ENCODE peak calls at places on chromosomes 4 and X, in six cellular contexts. One of them, this sample, is unnamed. For H3K36me3, the result is how much of the 10 kb centered on the place peaks cover.

GRCh38 chr4:184826315-184827266 is 823 bp upstream of the ACSL1 start:
- DNase-seq in PC-3: peak
- DNase-seq in fibroblast of lung: no peak
- DNase-seq in esophagus squamous epithelium: no peak
- DNase-seq in OCI-LY7: peak
- DNase-seq in BE2C: no peak
- DNase-seq in this sample: no peak

GRCh38 chr4:143367863-143368262 is 31.2 kb downstream of the GAB1 start:
- DNase-seq in BE2C: no peak
- DNase-seq in PC-3: no peak
- DNase-seq in fibroblast of lung: no peak
- DNase-seq in esophagus squamous epithelium: no peak
- DNase-seq in OCI-LY7: no peak
- DNase-seq in this sample: no peak

GRCh38 chr4:153239409-153239808 is 35.2 kb downstream of the TRIM2 start:
- DNase-seq in OCI-LY7: no peak
- DNase-seq in BE2C: no peak
- DNase-seq in esophagus squamous epithelium: no peak
- DNase-seq in fibroblast of lung: no peak
- DNase-seq in PC-3: no peak
- DNase-seq in this sample: no peak

GRCh38 chr4:24980064-24980690 is 50.6 kb downstream of the LGI2 start:
- DNase-seq in PC-3: peak
- DNase-seq in BE2C: peak
- DNase-seq in fibroblast of lung: peak
- DNase-seq in OCI-LY7: peak
- DNase-seq in esophagus squamous epithelium: no peak
- DNase-seq in this sample: peak

GRCh38 chr4:40316782-40317635 is 18.1 kb upstream of the CHRNA9 start:
- DNase-seq in PC-3: peak
- DNase-seq in OCI-LY7: peak
- DNase-seq in esophagus squamous epithelium: no peak
- DNase-seq in fibroblast of lung: peak
- DNase-seq in BE2C: peak
- DNase-seq in this sample: peak

GRCh38 chrX:148871422-148872152 is 371.2 kb downstream of the AFF2 start:
- DNase-seq in PC-3: no peak
- DNase-seq in BE2C: no peak
- DNase-seq in esophagus squamous epithelium: no peak
- DNase-seq in fibroblast of lung: peak
- DNase-seq in OCI-LY7: no peak
- DNase-seq in this sample: peak

GRCh38 chr4:120561648-120562047 is 360.9 kb downstream of the PRDM5 start:
- DNase-seq in OCI-LY7: no peak
- DNase-seq in esophagus squamous epithelium: no peak
- DNase-seq in fibroblast of lung: no peak
- DNase-seq in PC-3: no peak
- DNase-seq in BE2C: no peak
- DNase-seq in this sample: no peak

GRCh38 chr4:187478292-187479205 is 517.0 kb upstream of the ZFP42 start:
- DNase-seq in PC-3: peak
- DNase-seq in fibroblast of lung: peak
- DNase-seq in OCI-LY7: no peak
- DNase-seq in BE2C: no peak
- DNase-seq in esophagus squamous epithelium: no peak
- DNase-seq in this sample: peak

GRCh38 chr4:182429896-182430295 is 186.7 kb downstream of the TENM3 start:
- DNase-seq in esophagus squamous epithelium: no peak
- DNase-seq in fibroblast of lung: no peak
- DNase-seq in BE2C: no peak
- DNase-seq in PC-3: no peak
- DNase-seq in OCI-LY7: no peak
- DNase-seq in this sample: no peak

GRCh38 chr4:66575024-66575696 is 904.9 kb upstream of the EPHA5 start:
- DNase-seq in fibroblast of lung: peak
- DNase-seq in OCI-LY7: no peak
- DNase-seq in esophagus squamous epithelium: no peak
- DNase-seq in PC-3: peak
- DNase-seq in BE2C: no peak
- DNase-seq in this sample: peak

GRCh38 chr4:184447664-184448063 is 26.7 kb downstream of the IRF2 start:
- DNase-seq in BE2C: no peak
- DNase-seq in fibroblast of lung: no peak
- DNase-seq in esophagus squamous epithelium: no peak
- DNase-seq in OCI-LY7: no peak
- DNase-seq in PC-3: no peak
- DNase-seq in this sample: peak

GRCh38 chr4:156773648-156774357 is 197.8 kb downstream of the PDGFC start:
- DNase-seq in PC-3: peak
- DNase-seq in esophagus squamous epithelium: no peak
- DNase-seq in fibroblast of lung: no peak
- DNase-seq in OCI-LY7: no peak
- DNase-seq in BE2C: no peak
- DNase-seq in this sample: peak

GRCh38 chr4:33381806-33382205 is 2661.6 kb downstream of the PCDH7 start:
- DNase-seq in fibroblast of lung: no peak
- DNase-seq in esophagus squamous epithelium: no peak
- DNase-seq in OCI-LY7: no peak
- DNase-seq in PC-3: peak
- DNase-seq in BE2C: no peak
- DNase-seq in this sample: peak

GRCh38 chrX:25600776-25601175 is 537.4 kb upstream of the MAGEB18 start:
- DNase-seq in PC-3: peak
- DNase-seq in BE2C: no peak
- DNase-seq in fibroblast of lung: peak
- DNase-seq in OCI-LY7: no peak
- DNase-seq in esophagus squamous epithelium: no peak
- DNase-seq in this sample: no peak

GRCh38 chr4:156553659-156554058 is 417.9 kb downstream of the PDGFC start:
- DNase-seq in BE2C: no peak
- DNase-seq in OCI-LY7: no peak
- DNase-seq in esophagus squamous epithelium: no peak
- DNase-seq in fibroblast of lung: no peak
- DNase-seq in PC-3: no peak
- DNase-seq in this sample: no peak

GRCh38 chr4:107312366-107312765 is 276.3 kb upstream of the DKK2 start:
- DNase-seq in esophagus squamous epithelium: no peak
- DNase-seq in PC-3: no peak
- DNase-seq in BE2C: no peak
- DNase-seq in OCI-LY7: no peak
- DNase-seq in fibroblast of lung: no peak
- DNase-seq in this sample: no peak

GRCh38 chr4:30837131-30837539 is 117.0 kb downstream of the PCDH7 start:
- DNase-seq in fibroblast of lung: no peak
- DNase-seq in OCI-LY7: no peak
- DNase-seq in PC-3: no peak
- DNase-seq in BE2C: no peak
- DNase-seq in esophagus squamous epithelium: no peak
- DNase-seq in this sample: no peak

GRCh38 chr4:111837761-111838160 is 307.5 kb upstream of the FAM241A start:
- DNase-seq in PC-3: peak
- DNase-seq in esophagus squamous epithelium: no peak
- DNase-seq in BE2C: no peak
- DNase-seq in OCI-LY7: no peak
- DNase-seq in fibroblast of lung: no peak
- DNase-seq in this sample: peak

GRCh38 chrX:75327607-75328006 is 53.7 kb downstream of the UPRT start:
- DNase-seq in PC-3: no peak
- DNase-seq in OCI-LY7: no peak
- DNase-seq in esophagus squamous epithelium: no peak
- DNase-seq in fibroblast of lung: no peak
- DNase-seq in BE2C: no peak
- DNase-seq in this sample: no peak

GRCh38 chrX:78650906-78651437 is 8.2 kb downstream of the RTL3 start:
- DNase-seq in fibroblast of lung: peak
- DNase-seq in BE2C: no peak
- DNase-seq in esophagus squamous epithelium: no peak
- DNase-seq in PC-3: peak
- DNase-seq in OCI-LY7: no peak
- DNase-seq in this sample: no peak

GRCh38 chr4:125091031-125091540 is 223.7 kb upstream of the FAT4 start:
- DNase-seq in fibroblast of lung: no peak
- DNase-seq in PC-3: no peak
- DNase-seq in OCI-LY7: no peak
- DNase-seq in BE2C: no peak
- DNase-seq in esophagus squamous epithelium: no peak
- DNase-seq in this sample: no peak

GRCh38 chrX:101117701-101118100 is 19.7 kb downstream of the CENPI start:
- DNase-seq in fibroblast of lung: peak
- DNase-seq in OCI-LY7: no peak
- DNase-seq in PC-3: no peak
- DNase-seq in BE2C: no peak
- DNase-seq in esophagus squamous epithelium: no peak
- DNase-seq in this sample: no peak

GRCh38 chrX:42089014-42089413 is 165.7 kb upstream of the CASK start:
- DNase-seq in BE2C: no peak
- DNase-seq in esophagus squamous epithelium: no peak
- DNase-seq in PC-3: no peak
- DNase-seq in fibroblast of lung: no peak
- DNase-seq in OCI-LY7: no peak
- DNase-seq in this sample: no peak

GRCh38 chr4:72112514-72113156 is 80.8 kb downstream of the NPFFR2 start:
- DNase-seq in OCI-LY7: no peak
- DNase-seq in fibroblast of lung: peak
- DNase-seq in esophagus squamous epithelium: no peak
- DNase-seq in PC-3: peak
- DNase-seq in BE2C: no peak
- DNase-seq in this sample: peak

GRCh38 chrX:2954541-2954940 is 25.4 kb upstream of the ARSD start:
- DNase-seq in fibroblast of lung: no peak
- DNase-seq in PC-3: no peak
- DNase-seq in OCI-LY7: no peak
- DNase-seq in BE2C: no peak
- DNase-seq in esophagus squamous epithelium: no peak
- DNase-seq in this sample: peak

GRCh38 chrX:15745179-15745578 is 7.1 kb downstream of the CA5B start:
- DNase-seq in BE2C: no peak
- DNase-seq in fibroblast of lung: peak
- DNase-seq in OCI-LY7: no peak
- DNase-seq in esophagus squamous epithelium: no peak
- DNase-seq in PC-3: no peak
- DNase-seq in this sample: peak

GRCh38 chr4:108141213-108142045 is 27.3 kb downstream of the LEF1 start:
- DNase-seq in esophagus squamous epithelium: no peak
- DNase-seq in OCI-LY7: no peak
- DNase-seq in PC-3: no peak
- DNase-seq in BE2C: no peak
- DNase-seq in fibroblast of lung: no peak
- DNase-seq in this sample: no peak

GRCh38 chr4:150368667-150369066 is 213.3 kb upstream of the MAB21L2 start:
- DNase-seq in fibroblast of lung: peak
- DNase-seq in OCI-LY7: no peak
- DNase-seq in PC-3: no peak
- DNase-seq in BE2C: no peak
- DNase-seq in esophagus squamous epithelium: no peak
- DNase-seq in this sample: no peak

GRCh38 chrX:24282381-24283121 is 31.3 kb downstream of the SUPT20HL2 start:
- DNase-seq in fibroblast of lung: peak
- DNase-seq in BE2C: peak
- DNase-seq in esophagus squamous epithelium: no peak
- DNase-seq in PC-3: no peak
- DNase-seq in OCI-LY7: peak
- DNase-seq in this sample: no peak

GRCh38 chr4:132333723-132334045 is 815.4 kb upstream of the PCDH10 start:
- DNase-seq in esophagus squamous epithelium: no peak
- DNase-seq in OCI-LY7: no peak
- DNase-seq in PC-3: no peak
- DNase-seq in BE2C: no peak
- DNase-seq in fibroblast of lung: peak
- DNase-seq in this sample: peak

GRCh38 chrX:132257116-132257515 is 37.9 kb upstream of the RAP2C start:
- DNase-seq in esophagus squamous epithelium: no peak
- DNase-seq in PC-3: no peak
- DNase-seq in fibroblast of lung: peak
- DNase-seq in OCI-LY7: no peak
- DNase-seq in BE2C: no peak
- DNase-seq in this sample: no peak

GRCh38 chr4:173529505-173530325 is at the start of gene HAND2:
- DNase-seq in BE2C: peak
- DNase-seq in OCI-LY7: no peak
- DNase-seq in esophagus squamous epithelium: no peak
- DNase-seq in PC-3: no peak
- DNase-seq in fibroblast of lung: peak
- DNase-seq in this sample: no peak
- H3K4me3 ChIP-seq in BE2C: peak
- H3K4me3 ChIP-seq in OCI-LY7: no peak
- H3K4me3 ChIP-seq in esophagus squamous epithelium: peak
- H3K4me3 ChIP-seq in PC-3: no peak
- H3K4me3 ChIP-seq in fibroblast of lung: peak
- H3K4me3 ChIP-seq in this sample: no peak

GRCh38 chr4:37742149-37742548 is 56.0 kb upstream of the RELL1 start:
- DNase-seq in BE2C: no peak
- DNase-seq in esophagus squamous epithelium: no peak
- DNase-seq in fibroblast of lung: no peak
- DNase-seq in PC-3: peak
- DNase-seq in OCI-LY7: no peak
- DNase-seq in this sample: peak
- TF ChIP-seq CTCF in BE2C: no peak
- TF ChIP-seq CTCF in esophagus squamous epithelium: no peak
- TF ChIP-seq CTCF in fibroblast of lung: no peak
- TF ChIP-seq CTCF in PC-3: no peak
- TF ChIP-seq CTCF in OCI-LY7: no peak
- TF ChIP-seq CTCF in this sample: peak

GRCh38 chr4:64588507-64588906 is 179.3 kb upstream of the TECRL start:
- DNase-seq in OCI-LY7: no peak
- DNase-seq in BE2C: no peak
- DNase-seq in PC-3: no peak
- DNase-seq in fibroblast of lung: no peak
- DNase-seq in esophagus squamous epithelium: no peak
- DNase-seq in this sample: no peak
- H3K36me3 ChIP-seq in OCI-LY7: under half
- H3K36me3 ChIP-seq in BE2C: under half
- H3K36me3 ChIP-seq in PC-3: under half
- H3K36me3 ChIP-seq in fibroblast of lung: under half
- H3K36me3 ChIP-seq in esophagus squamous epithelium: under half
- H3K36me3 ChIP-seq in this sample: under half

DNA sequence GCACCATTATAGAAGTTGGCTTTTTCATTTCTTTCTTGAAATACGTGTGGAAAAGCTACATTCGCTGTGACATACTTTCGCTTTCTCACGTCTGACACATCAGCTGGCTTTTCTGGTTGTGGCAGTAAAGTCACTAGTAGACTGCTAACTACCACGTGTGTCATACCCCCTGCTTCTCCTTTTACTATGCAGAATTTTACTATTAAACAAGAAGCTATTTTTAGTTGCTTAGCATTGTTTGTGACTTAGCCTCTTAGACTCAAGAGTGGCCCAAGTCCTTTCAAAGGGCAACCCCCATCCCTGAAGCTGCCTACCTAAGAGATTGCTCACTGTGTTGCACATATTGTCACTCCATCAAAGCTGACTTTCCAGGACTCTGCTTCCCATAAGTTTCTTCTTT is 2.1 kb upstream of the IL2 start:
- DNase-seq in fibroblast of lung: peak
- DNase-seq in OCI-LY7: no peak
- DNase-seq in BE2C: no peak
- DNase-seq in PC-3: peak
- DNase-seq in esophagus squamous epithelium: no peak
- DNase-seq in this sample: peak
- H3K4me3 ChIP-seq in fibroblast of lung: no peak
- H3K4me3 ChIP-seq in OCI-LY7: no peak
- H3K4me3 ChIP-seq in BE2C: peak
- H3K4me3 ChIP-seq in PC-3: peak
- H3K4me3 ChIP-seq in esophagus squamous epithelium: peak
- H3K4me3 ChIP-seq in this sample: peak

GRCh38 chr4:94356444-94356843 is 13.8 kb upstream of the HPGDS start:
- DNase-seq in fibroblast of lung: no peak
- DNase-seq in esophagus squamous epithelium: no peak
- DNase-seq in PC-3: no peak
- DNase-seq in BE2C: peak
- DNase-seq in OCI-LY7: no peak
- DNase-seq in this sample: no peak
- TF ChIP-seq CTCF in fibroblast of lung: no peak
- TF ChIP-seq CTCF in esophagus squamous epithelium: no peak
- TF ChIP-seq CTCF in PC-3: no peak
- TF ChIP-seq CTCF in BE2C: peak
- TF ChIP-seq CTCF in OCI-LY7: no peak
- TF ChIP-seq CTCF in this sample: no peak

This sample was measured in bronchial epithelial cell.